ENCODE peak calls at places on chromosomes 5 and 9, in nine cellular contexts. One of them, this sample, is unnamed.

GRCh38 chr9:130327070-130327780 is 61.7 kb downstream of the HMCN2 start:
- DNase-seq in amygdala: no peak
- DNase-seq in naive thymus-derived CD4-positive, alpha-beta T cell: no peak
- DNase-seq in naive B cell: no peak
- DNase-seq in astrocyte of the spinal cord: no peak
- DNase-seq in stimulated activated naive CD4-positive, alpha-beta T cell: no peak
- DNase-seq in heart left ventricle: no peak
- DNase-seq in pulmonary artery endothelial cell: no peak
- DNase-seq in Right ventricle myocardium superior: no peak
- DNase-seq in this sample: no peak

GRCh38 chr5:149274964-149275363 is 3.3 kb downstream of the AFAP1L1 start:
- DNase-seq in amygdala: no peak
- DNase-seq in naive thymus-derived CD4-positive, alpha-beta T cell: no peak
- DNase-seq in naive B cell: no peak
- DNase-seq in astrocyte of the spinal cord: no peak
- DNase-seq in stimulated activated naive CD4-positive, alpha-beta T cell: no peak
- DNase-seq in heart left ventricle: no peak
- DNase-seq in pulmonary artery endothelial cell: no peak
- DNase-seq in Right ventricle myocardium superior: no peak
- DNase-seq in this sample: no peak

GRCh38 chr9:6106576-6107339 is 91.3 kb upstream of the RANBP6 start:
- DNase-seq in amygdala: no peak
- DNase-seq in naive thymus-derived CD4-positive, alpha-beta T cell: no peak
- DNase-seq in naive B cell: no peak
- DNase-seq in astrocyte of the spinal cord: no peak
- DNase-seq in stimulated activated naive CD4-positive, alpha-beta T cell: no peak
- DNase-seq in heart left ventricle: no peak
- DNase-seq in pulmonary artery endothelial cell: no peak
- DNase-seq in Right ventricle myocardium superior: no peak
- DNase-seq in this sample: no peak

GRCh38 chr5:132050136-132050535 is 10.3 kb upstream of the IL3 start:
- DNase-seq in amygdala: no peak
- DNase-seq in naive thymus-derived CD4-positive, alpha-beta T cell: peak
- DNase-seq in naive B cell: no peak
- DNase-seq in astrocyte of the spinal cord: no peak
- DNase-seq in stimulated activated naive CD4-positive, alpha-beta T cell: no peak
- DNase-seq in heart left ventricle: peak
- DNase-seq in pulmonary artery endothelial cell: no peak
- DNase-seq in Right ventricle myocardium superior: no peak
- DNase-seq in this sample: peak

GRCh38 chr5:132714456-132715307 is 22.7 kb downstream of the KIF3A start:
- DNase-seq in amygdala: no peak
- DNase-seq in naive thymus-derived CD4-positive, alpha-beta T cell: no peak
- DNase-seq in naive B cell: no peak
- DNase-seq in astrocyte of the spinal cord: peak
- DNase-seq in stimulated activated naive CD4-positive, alpha-beta T cell: peak
- DNase-seq in heart left ventricle: no peak
- DNase-seq in pulmonary artery endothelial cell: no peak
- DNase-seq in Right ventricle myocardium superior: no peak
- DNase-seq in this sample: no peak

GRCh38 chr9:120882935-120883607 is 6.1 kb upstream of the PHF19 start:
- DNase-seq in amygdala: no peak
- DNase-seq in naive thymus-derived CD4-positive, alpha-beta T cell: no peak
- DNase-seq in naive B cell: no peak
- DNase-seq in astrocyte of the spinal cord: no peak
- DNase-seq in stimulated activated naive CD4-positive, alpha-beta T cell: peak
- DNase-seq in heart left ventricle: no peak
- DNase-seq in pulmonary artery endothelial cell: no peak
- DNase-seq in Right ventricle myocardium superior: no peak
- DNase-seq in this sample: no peak

GRCh38 chr9:131227112-131228058 is 48.9 kb downstream of the FAM78A start:
- DNase-seq in amygdala: no peak
- DNase-seq in naive thymus-derived CD4-positive, alpha-beta T cell: no peak
- DNase-seq in naive B cell: no peak
- DNase-seq in astrocyte of the spinal cord: no peak
- DNase-seq in stimulated activated naive CD4-positive, alpha-beta T cell: no peak
- DNase-seq in heart left ventricle: no peak
- DNase-seq in pulmonary artery endothelial cell: no peak
- DNase-seq in Right ventricle myocardium superior: peak
- DNase-seq in this sample: no peak

GRCh38 chr5:151870820-151871219 is 53.8 kb downstream of the GLRA1 start:
- DNase-seq in amygdala: no peak
- DNase-seq in naive thymus-derived CD4-positive, alpha-beta T cell: no peak
- DNase-seq in naive B cell: no peak
- DNase-seq in astrocyte of the spinal cord: peak
- DNase-seq in stimulated activated naive CD4-positive, alpha-beta T cell: no peak
- DNase-seq in heart left ventricle: no peak
- DNase-seq in pulmonary artery endothelial cell: no peak
- DNase-seq in Right ventricle myocardium superior: no peak
- DNase-seq in this sample: no peak

GRCh38 chr9:15509931-15510788 is 610 bp downstream of the PSIP1 start:
- DNase-seq in amygdala: peak
- DNase-seq in naive thymus-derived CD4-positive, alpha-beta T cell: peak
- DNase-seq in naive B cell: no peak
- DNase-seq in astrocyte of the spinal cord: peak
- DNase-seq in stimulated activated naive CD4-positive, alpha-beta T cell: peak
- DNase-seq in heart left ventricle: peak
- DNase-seq in pulmonary artery endothelial cell: no peak
- DNase-seq in Right ventricle myocardium superior: peak
- DNase-seq in this sample: peak